ENCODE peak calls at places on chromosomes 16 and 17, in five cellular contexts. M is nephron progenitor cell, J is fibroblast of the aortic adventitia, H is lower lobe of right lung, Z is body of pancreas. P is an unnamed sample.

GRCh38 chr16:66508914-66509496 is 40.9 kb downstream of the TK2 start:
- DNase-seq in M (no peak), J (no peak), H (no peak), Z (peak), P (no peak)

GRCh38 chr17:47275245-47275984 is 21.8 kb downstream of the ITGB3 start:
- DNase-seq in M (peak), J (peak), H (peak), Z (peak), P (peak)

GRCh38 chr17:48376926-48377325 is 53.1 kb downstream of the SKAP1 start:
- DNase-seq in M (no peak), J (no peak), H (no peak), Z (no peak), P (no peak)

GRCh38 chr17:67221062-67221998 is 23.7 kb downstream of the HELZ start:
- DNase-seq in M (peak), J (peak), H (no peak), Z (peak), P (peak)

GRCh38 chr16:19690196-19690595 is 27.8 kb downstream of the KNOP1 start:
- DNase-seq in M (no peak), J (no peak), H (no peak), Z (no peak), P (no peak)

GRCh38 chr17:31534223-31534888 is 142.9 kb downstream of the RAB11FIP4 start:
- DNase-seq in M (no peak), J (peak), H (no peak), Z (no peak), P (no peak)

GRCh38 chr17:8311131-8311790 is 1.2 kb downstream of the ARHGEF15 start:
- DNase-seq in M (no peak), J (no peak), H (no peak), Z (no peak), P (no peak)

GRCh38 chr17:42362245-42362961 is 25.8 kb downstream of the STAT3 start:
- DNase-seq in M (no peak), J (no peak), H (peak), Z (no peak), P (no peak)

GRCh38 chr17:74008196-74008595 is 195.3 kb upstream of the RPL38 start:
- DNase-seq in M (no peak), J (no peak), H (no peak), Z (no peak), P (peak)

GRCh38 chr17:72403713-72404209 is 282.9 kb downstream of the SOX9 start:
- DNase-seq in M (no peak), J (no peak), H (no peak), Z (no peak), P (no peak)

GRCh38 chr16:69532761-69533459 is 32.9 kb upstream of the NFAT5 start:
- DNase-seq in M (no peak), J (no peak), H (no peak), Z (no peak), P (no peak)

GRCh38 chr16:66901626-66902025 is 17.1 kb downstream of the CDH16 start:
- DNase-seq in M (no peak), J (no peak), H (peak), Z (no peak), P (no peak)

GRCh38 chr16:17470002-17470870 is 524 bp downstream of the XYLT1 start:
- DNase-seq in M (peak), J (peak), H (no peak), Z (peak), P (peak)

GRCh38 chr17:40312893-40313659 is 4.1 kb downstream of the RARA start:
- DNase-seq in M (no peak), J (no peak), H (no peak), Z (no peak), P (no peak)

GRCh38 chr17:7910281-7910680 is 5.8 kb downstream of the RNF227 start:
- DNase-seq in M (no peak), J (no peak), H (no peak), Z (no peak), P (no peak)

GRCh38 chr17:45747907-45748306 is 36.2 kb upstream of the CRHR1 start:
- DNase-seq in M (no peak), J (no peak), H (no peak), Z (no peak), P (no peak)

GRCh38 chr17:47735536-47736011 is 2.5 kb downstream of the TBX21 start:
- DNase-seq in M (no peak), J (no peak), H (no peak), Z (no peak), P (no peak)

GRCh38 chr16:28073836-28074235 is 10.3 kb upstream of the GSG1L start:
- DNase-seq in M (no peak), J (no peak), H (no peak), Z (no peak), P (no peak)

GRCh38 chr17:77529328-77529650 is 388.5 kb downstream of the SEC14L1 start:
- DNase-seq in M (no peak), J (no peak), H (no peak), Z (no peak), P (no peak)

GRCh38 chr16:85330694-85331188 is 218.5 kb upstream of the CIBAR2 start:
- DNase-seq in M (peak), J (peak), H (no peak), Z (peak), P (peak)

GRCh38 chr17:73103661-73104335 is 11.3 kb upstream of the SLC39A11 start:
- DNase-seq in M (no peak), J (no peak), H (no peak), Z (no peak), P (no peak)

GRCh38 chr17:79023180-79023705 is 726 bp upstream of the C1QTNF1 start:
- DNase-seq in M (no peak), J (peak), H (no peak), Z (no peak), P (no peak)

GRCh38 chr16:31145398-31145990 is 4.4 kb downstream of the PRSS36 start:
- DNase-seq in M (no peak), J (no peak), H (no peak), Z (no peak), P (no peak)

GRCh38 chr17:68198931-68199836 is 48.7 kb upstream of the AMZ2 start:
- DNase-seq in M (peak), J (no peak), H (no peak), Z (no peak), P (peak)

GRCh38 chr16:12896562-12896961 is 4.8 kb upstream of the SHISA9 start:
- DNase-seq in M (no peak), J (no peak), H (no peak), Z (peak), P (peak)

GRCh38 chr17:77480509-77481215 is 339.9 kb downstream of the SEC14L1 start:
- DNase-seq in M (no peak), J (no peak), H (no peak), Z (no peak), P (no peak)

GRCh38 chr16:83967091-83967490 is 953 bp upstream of the NECAB2 start:
- DNase-seq in M (no peak), J (no peak), H (no peak), Z (no peak), P (no peak)

GRCh38 chr17:5557485-5557884 is 26.8 kb downstream of the NLRP1 start:
- DNase-seq in M (no peak), J (peak), H (no peak), Z (no peak), P (no peak)

GRCh38 chr16:72561-73537 is at the start of gene RHBDF1:
- DNase-seq in M (peak), J (peak), H (peak), Z (peak), P (peak)

GRCh38 chr17:2782030-2782429 is 14.2 kb upstream of the RAP1GAP2 start:
- DNase-seq in M (no peak), J (no peak), H (peak), Z (no peak), P (peak)

GRCh38 chr17:33370384-33370783 is 77.3 kb upstream of the ASIC2 start:
- DNase-seq in M (no peak), J (no peak), H (no peak), Z (no peak), P (no peak)

GRCh38 chr16:49620158-49620867 is 235.6 kb downstream of the ZNF423 start:
- DNase-seq in M (no peak), J (peak), H (no peak), Z (peak), P (no peak)

GRCh38 chr17:65345261-65346060 is 208.3 kb downstream of the RGS9 start:
- DNase-seq in M (no peak), J (no peak), H (no peak), Z (no peak), P (no peak)

GRCh38 chr17:29931253-29931932 is 1.4 kb upstream of the SSH2 start:
- DNase-seq in M (peak), J (peak), H (peak), Z (peak), P (peak)

GRCh38 chr17:29929544-29930398 is at the start of gene SSH2:
- DNase-seq in M (peak), J (peak), H (peak), Z (peak), P (peak)

GRCh38 chr17:29936724-29937123 is 4.7 kb upstream of the EFCAB5 start:
- DNase-seq in M (no peak), J (no peak), H (no peak), Z (no peak), P (no peak)

GRCh38 chr17:29930399-29931010 is 477 bp upstream of the SSH2 start:
- DNase-seq in M (peak), J (peak), H (no peak), Z (no peak), P (peak)

DNA sequence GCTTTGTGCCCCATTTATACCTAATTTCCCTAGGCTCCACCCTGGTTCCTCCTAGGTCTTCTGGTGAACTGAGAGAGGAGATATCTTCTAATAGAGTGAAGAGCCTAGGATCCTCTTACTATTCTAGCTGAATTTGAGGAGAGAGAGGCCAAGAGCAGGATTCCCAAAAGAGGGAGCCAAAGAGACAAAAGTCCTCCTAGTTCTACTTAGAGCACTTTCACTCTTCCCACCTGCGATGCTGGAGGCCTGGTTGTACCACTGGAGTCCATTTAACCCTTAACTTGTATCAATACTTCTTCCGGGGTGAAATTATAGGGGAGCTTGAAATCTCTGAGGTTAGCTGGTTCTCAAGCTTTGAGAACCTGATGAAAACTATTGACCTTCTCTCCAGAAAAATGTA is 3.4 kb upstream of the SSH2 start:
- DNase-seq in M (no peak), J (peak), H (no peak), Z (no peak), P (no peak)
- TF ChIP-seq CTCF in M (no peak), J (peak), H (no peak), Z (no peak), P (no peak)

DNA sequence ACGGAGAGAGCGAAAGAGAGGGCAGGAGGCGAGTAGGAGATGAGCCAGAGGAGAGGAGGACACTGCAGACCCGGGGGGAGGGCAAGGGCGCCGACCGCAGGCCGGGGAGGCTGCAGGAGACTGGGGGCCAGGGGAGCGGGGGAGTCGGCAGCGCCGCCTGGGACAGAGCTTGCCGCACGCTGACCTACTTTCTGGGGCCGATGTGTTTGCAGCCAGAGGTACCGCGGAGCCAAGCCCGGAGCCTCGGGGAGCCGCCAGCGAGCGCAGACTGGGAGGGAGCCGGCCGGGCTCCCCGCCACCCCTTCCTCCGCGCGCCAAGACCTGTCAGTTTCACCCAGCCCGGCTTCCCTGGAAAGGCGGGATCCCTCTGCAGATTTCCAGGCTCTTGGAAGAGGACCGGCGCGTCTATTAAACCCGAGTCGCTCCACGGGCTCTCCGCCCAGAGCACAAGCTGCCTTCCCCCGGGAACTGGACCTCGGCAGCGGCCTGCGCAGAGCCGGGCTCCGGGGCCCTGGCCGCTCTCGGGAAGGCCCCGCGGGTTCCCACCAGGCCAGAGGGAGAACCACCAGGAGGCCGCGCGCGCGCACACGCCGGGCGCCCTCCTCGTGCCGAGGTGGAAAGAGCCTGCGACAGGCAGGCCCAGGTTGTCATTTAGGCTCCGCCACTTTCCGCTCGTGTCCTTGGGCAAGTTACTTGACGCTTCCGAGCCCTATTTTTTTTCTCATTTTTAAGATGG is 74.5 kb downstream of the CMC2 start:
- DNase-seq in M (peak), J (peak), H (peak), Z (peak), P (peak)
- TF ChIP-seq CTCF in M (no peak), J (peak), H (no peak), Z (no peak), P (no peak)

GRCh38 chr17:81036128-81036891 is 1.4 kb downstream of the BAIAP2 start:
- DNase-seq in M (no peak), J (peak), H (peak), Z (no peak), P (no peak)

GRCh38 chr17:81034168-81034777 is 678 bp upstream of the BAIAP2 start:
- DNase-seq in M (no peak), J (no peak), H (no peak), Z (no peak), P (no peak)

GRCh38 chr17:81033535-81034167 is 1.3 kb upstream of the BAIAP2 start:
- DNase-seq in M (no peak), J (no peak), H (peak), Z (no peak), P (peak)

GRCh38 chr17:81035389-81036127 is 607 bp downstream of the BAIAP2 start:
- DNase-seq in M (peak), J (peak), H (peak), Z (no peak), P (no peak)

DNA sequence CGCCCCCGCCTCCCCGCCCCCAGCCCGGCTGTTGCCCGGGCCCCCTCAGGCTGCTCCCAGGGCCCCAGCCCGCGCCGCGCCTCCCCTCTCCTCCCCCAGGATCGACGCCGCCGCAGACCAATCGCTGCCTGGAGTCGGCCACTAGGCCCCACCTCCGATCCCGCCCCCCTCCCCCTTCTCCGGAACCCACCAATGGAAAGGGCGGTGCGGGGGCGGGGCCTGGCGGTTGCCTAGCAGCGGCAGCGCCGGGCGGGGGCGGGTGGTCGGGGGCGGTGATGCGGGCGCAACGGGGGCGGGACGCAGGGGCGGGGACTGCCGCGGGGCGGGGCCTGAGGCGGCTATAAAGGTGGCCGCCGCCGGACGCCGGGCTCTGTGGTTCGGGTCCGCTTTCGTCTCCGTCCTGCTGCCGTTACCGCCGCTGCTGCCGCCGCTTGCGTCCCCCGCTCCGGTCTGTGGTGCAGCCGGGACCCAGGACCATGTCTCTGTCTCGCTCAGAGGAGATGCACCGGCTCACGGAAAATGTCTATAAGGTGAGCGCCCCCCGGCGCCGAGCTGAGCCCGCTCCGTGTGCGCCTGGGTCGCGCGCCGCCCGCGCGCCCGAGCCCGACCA is at the start of gene BAIAP2:
- DNase-seq in M (peak), J (peak), H (peak), Z (peak), P (peak)
- TF ChIP-seq CTCF in M (no peak), J (no peak), H (no peak), Z (no peak), P (no peak)

GRCh38 chr17:43999024-43999423 is 5.4 kb upstream of the NAGS start:
- DNase-seq in M (no peak), J (no peak), H (no peak), Z (no peak), P (no peak)

GRCh38 chr17:43992641-43993040 is 11.8 kb upstream of the NAGS start:
- DNase-seq in M (no peak), J (no peak), H (peak), Z (no peak), P (no peak)

GRCh38 chr17:43998552-43998951 is 5.9 kb upstream of the NAGS start:
- DNase-seq in M (no peak), J (peak), H (peak), Z (no peak), P (no peak)

GRCh38 chr17:43995150-43995471 is 9.3 kb upstream of the NAGS start:
- DNase-seq in M (no peak), J (no peak), H (peak), Z (no peak), P (no peak)

GRCh38 chr17:43994272-43995149 is 9.9 kb upstream of the NAGS start:
- DNase-seq in M (peak), J (peak), H (peak), Z (peak), P (peak)
- TF ChIP-seq CTCF in M (peak), J (peak), H (peak), Z (peak), P (peak)

GRCh38 chr17:9890124-9890523 is 14.9 kb downstream of the RCVRN start:
- DNase-seq in M (peak), J (no peak), H (peak), Z (no peak), P (peak)
- TF ChIP-seq CTCF in M (peak), J (no peak), H (peak), Z (no peak), P (peak)

GRCh38 chr17:81440511-81441244 is 45.4 kb downstream of the BAHCC1 start:
- DNase-seq in M (peak), J (no peak), H (no peak), Z (no peak), P (peak)
- TF ChIP-seq CTCF in M (peak), J (peak), H (peak), Z (no peak), P (peak)

DNA sequence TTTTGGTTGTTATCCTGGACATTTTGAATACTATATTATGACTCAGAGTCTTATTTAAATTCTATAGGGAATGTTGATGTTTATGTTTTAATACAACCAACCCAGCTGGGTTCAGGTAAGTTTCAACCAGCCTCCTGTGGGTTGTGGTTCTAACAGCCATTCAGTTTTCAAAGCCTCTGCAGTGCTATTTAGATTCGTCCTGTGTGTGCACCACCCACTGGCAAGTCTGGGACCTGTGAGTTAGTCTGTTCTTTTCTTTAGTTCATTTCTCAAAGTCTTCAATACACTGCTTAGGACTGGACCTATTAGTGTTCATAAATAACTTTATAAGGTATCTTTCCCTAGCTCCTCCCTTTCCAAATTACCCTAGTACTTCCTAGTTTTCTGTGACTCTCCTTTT is 170.6 kb downstream of the TMEM132E start:
- DNase-seq in M (no peak), J (no peak), H (no peak), Z (no peak), P (no peak)
- TF ChIP-seq CTCF in M (no peak), J (no peak), H (no peak), Z (no peak), P (no peak)

DNA sequence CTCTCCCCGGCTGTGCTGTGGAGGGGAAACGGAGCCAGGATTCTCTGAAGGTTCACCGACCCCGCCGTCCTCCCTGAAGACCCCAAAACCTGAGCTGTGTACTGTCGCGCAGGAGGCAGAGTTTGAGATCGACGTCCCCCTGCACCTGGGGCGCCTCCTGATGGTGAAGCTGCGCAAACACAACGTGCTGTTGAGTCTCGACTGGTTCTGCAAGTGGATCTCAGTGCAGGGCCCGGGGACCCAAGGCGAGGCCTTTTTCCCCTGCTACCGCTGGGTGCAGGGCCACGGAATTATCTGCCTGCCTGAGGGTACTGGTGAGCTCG is 62.6 kb upstream of the TEKT1 start:
- DNase-seq in M (no peak), J (peak), H (no peak), Z (no peak), P (peak)
- TF ChIP-seq CTCF in M (no peak), J (peak), H (peak), Z (no peak), P (peak)

GRCh38 chr17:661509-661908 is 53.1 kb downstream of the VPS53 start:
- DNase-seq in M (no peak), J (no peak), H (no peak), Z (no peak), P (no peak)
- TF ChIP-seq CTCF in M (no peak), J (no peak), H (no peak), Z (no peak), P (no peak)